ENCODE peak calls at places on chromosomes 5 and 9, in five cellular contexts. One of them, this sample, is unnamed.

GRCh38 chr9:116145036-116145435 is 8.6 kb upstream of the PAPPA start:
- DNase-seq in OCI-LY7: no peak
- DNase-seq in WTC11: no peak
- DNase-seq in coronary artery: no peak
- DNase-seq in CD8-positive, alpha-beta T cell: no peak
- DNase-seq in this sample: no peak

GRCh38 chr5:65984098-65984885 is 57.9 kb downstream of the ERBIN start:
- DNase-seq in OCI-LY7: no peak
- DNase-seq in WTC11: no peak
- DNase-seq in coronary artery: no peak
- DNase-seq in CD8-positive, alpha-beta T cell: no peak
- DNase-seq in this sample: no peak

GRCh38 chr9:87824216-87824875 is 58.3 kb upstream of the SPATA31E1 start:
- DNase-seq in OCI-LY7: no peak
- DNase-seq in WTC11: peak; percentile 61
- DNase-seq in coronary artery: no peak
- DNase-seq in CD8-positive, alpha-beta T cell: no peak
- DNase-seq in this sample: peak; percentile 82

GRCh38 chr5:39138892-39139291 is 64.7 kb upstream of the RICTOR start:
- DNase-seq in OCI-LY7: no peak
- DNase-seq in WTC11: no peak
- DNase-seq in coronary artery: no peak
- DNase-seq in CD8-positive, alpha-beta T cell: no peak
- DNase-seq in this sample: no peak

GRCh38 chr5:106797996-106798395 is 872.7 kb downstream of the EFNA5 start:
- DNase-seq in OCI-LY7: no peak
- DNase-seq in WTC11: no peak
- DNase-seq in coronary artery: no peak
- DNase-seq in CD8-positive, alpha-beta T cell: no peak
- DNase-seq in this sample: no peak

GRCh38 chr9:107711528-107711927 is 222.0 kb upstream of the KLF4 start:
- DNase-seq in OCI-LY7: no peak
- DNase-seq in WTC11: no peak
- DNase-seq in coronary artery: no peak
- DNase-seq in CD8-positive, alpha-beta T cell: no peak
- DNase-seq in this sample: no peak

GRCh38 chr5:15021286-15022046 is 149.9 kb upstream of the ANKH start:
- DNase-seq in OCI-LY7: no peak
- DNase-seq in WTC11: no peak
- DNase-seq in coronary artery: no peak
- DNase-seq in CD8-positive, alpha-beta T cell: no peak
- DNase-seq in this sample: no peak

GRCh38 chr9:36623280-36623679 is 50.6 kb downstream of the MELK start:
- DNase-seq in OCI-LY7: no peak
- DNase-seq in WTC11: no peak
- DNase-seq in coronary artery: no peak
- DNase-seq in CD8-positive, alpha-beta T cell: no peak
- DNase-seq in this sample: no peak

GRCh38 chr9:31587176-31587575 is 797.3 kb upstream of the ACO1 start:
- DNase-seq in OCI-LY7: no peak
- DNase-seq in WTC11: no peak
- DNase-seq in coronary artery: no peak
- DNase-seq in CD8-positive, alpha-beta T cell: no peak
- DNase-seq in this sample: no peak

GRCh38 chr5:180332051-180332517 is 21.1 kb downstream of the GFPT2 start:
- DNase-seq in OCI-LY7: no peak
- DNase-seq in WTC11: peak; percentile 86
- DNase-seq in coronary artery: no peak
- DNase-seq in CD8-positive, alpha-beta T cell: no peak
- DNase-seq in this sample: peak; percentile 86

GRCh38 chr5:52580921-52581320 is 206.8 kb upstream of the ITGA1 start:
- DNase-seq in OCI-LY7: no peak
- DNase-seq in WTC11: no peak
- DNase-seq in coronary artery: no peak
- DNase-seq in CD8-positive, alpha-beta T cell: no peak
- DNase-seq in this sample: no peak

GRCh38 chr9:109574061-109574882 is 76.2 kb upstream of the PTPN3 start:
- DNase-seq in OCI-LY7: peak; percentile 61
- DNase-seq in WTC11: no peak
- DNase-seq in coronary artery: no peak
- DNase-seq in CD8-positive, alpha-beta T cell: no peak
- DNase-seq in this sample: no peak

GRCh38 chr9:33049680-33050361 is 24.7 kb downstream of the DNAJA1 start:
- DNase-seq in OCI-LY7: no peak
- DNase-seq in WTC11: no peak
- DNase-seq in coronary artery: no peak
- DNase-seq in CD8-positive, alpha-beta T cell: no peak
- DNase-seq in this sample: no peak

DNA sequence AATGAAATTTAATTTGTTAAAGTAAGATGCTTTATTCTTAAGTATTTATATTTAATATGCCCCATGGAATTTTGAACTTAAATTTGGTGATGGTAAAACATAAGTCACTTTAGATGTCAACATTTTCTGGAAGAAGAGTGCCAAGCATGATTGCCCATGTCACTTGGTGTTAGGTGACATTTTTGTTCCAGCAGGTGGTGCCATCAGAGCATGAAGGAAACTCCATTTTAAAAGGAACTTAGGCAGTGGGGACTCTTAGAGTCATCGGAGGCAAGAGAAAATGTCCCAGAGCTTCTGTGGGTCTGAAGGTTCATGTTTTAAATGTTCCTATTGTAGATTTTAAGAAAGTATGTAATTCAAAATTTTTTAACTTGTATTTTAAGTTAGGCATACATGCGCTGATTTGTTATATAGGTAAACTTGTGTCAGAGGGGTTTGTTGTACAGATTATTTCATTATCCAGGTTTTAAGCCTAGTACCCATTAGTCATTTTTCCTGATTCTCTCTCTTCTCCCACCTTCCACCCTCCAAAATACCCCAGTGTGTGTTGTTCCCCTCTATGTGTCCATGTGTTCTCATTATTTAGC is 789.3 kb downstream of the SEMA5A start:
- DNase-seq in OCI-LY7: peak; percentile 45
- DNase-seq in WTC11: peak; percentile 25
- DNase-seq in coronary artery: no peak
- DNase-seq in CD8-positive, alpha-beta T cell: no peak
- DNase-seq in this sample: no peak
- TF ChIP-seq CTCF in OCI-LY7: peak; percentile 72
- TF ChIP-seq CTCF in WTC11: peak; percentile 17
- TF ChIP-seq CTCF in coronary artery: no peak
- TF ChIP-seq CTCF in CD8-positive, alpha-beta T cell: no peak
- TF ChIP-seq CTCF in this sample: peak; percentile 83

GRCh38 chr5:167160388-167160787 is 1131.1 kb upstream of the WWC1 start:
- DNase-seq in OCI-LY7: no peak
- DNase-seq in WTC11: no peak
- DNase-seq in coronary artery: no peak
- DNase-seq in CD8-positive, alpha-beta T cell: no peak
- DNase-seq in this sample: no peak
- TF ChIP-seq CTCF in OCI-LY7: no peak
- TF ChIP-seq CTCF in WTC11: no peak
- TF ChIP-seq CTCF in coronary artery: no peak
- TF ChIP-seq CTCF in CD8-positive, alpha-beta T cell: no peak
- TF ChIP-seq CTCF in this sample: no peak

GRCh38 chr9:100674419-100675122 is 96.7 kb downstream of the CAVIN4 start:
- DNase-seq in OCI-LY7: no peak
- DNase-seq in WTC11: no peak
- DNase-seq in coronary artery: no peak
- DNase-seq in CD8-positive, alpha-beta T cell: no peak
- DNase-seq in this sample: no peak

GRCh38 chr9:100679834-100680233 is 102.0 kb downstream of the CAVIN4 start:
- DNase-seq in OCI-LY7: no peak
- DNase-seq in WTC11: no peak
- DNase-seq in coronary artery: no peak
- DNase-seq in CD8-positive, alpha-beta T cell: no peak
- DNase-seq in this sample: no peak
- TF ChIP-seq CTCF in OCI-LY7: no peak
- TF ChIP-seq CTCF in WTC11: no peak
- TF ChIP-seq CTCF in coronary artery: no peak
- TF ChIP-seq CTCF in CD8-positive, alpha-beta T cell: no peak
- TF ChIP-seq CTCF in this sample: no peak

DNA sequence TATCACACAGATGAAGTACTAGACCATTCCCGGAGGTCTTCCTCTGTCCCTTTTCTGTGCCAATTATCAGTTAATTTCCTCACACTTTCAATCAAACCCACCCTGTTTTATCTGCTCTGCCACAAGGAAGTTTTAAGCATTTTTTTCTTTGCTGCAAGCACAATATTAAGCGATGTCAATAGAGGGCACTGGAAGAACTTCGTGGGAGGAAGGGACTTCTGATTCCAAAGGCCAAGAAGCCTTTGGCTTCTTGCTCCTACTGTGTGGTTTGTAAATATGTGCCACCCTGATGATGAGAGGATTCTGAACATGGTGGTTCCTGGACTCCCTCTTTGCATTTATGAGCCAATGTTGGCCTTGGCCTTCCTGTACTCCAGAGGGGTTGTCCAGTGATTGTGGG is 1712.5 kb upstream of the C9orf72 start:
- DNase-seq in OCI-LY7: no peak
- DNase-seq in WTC11: no peak
- DNase-seq in coronary artery: no peak
- DNase-seq in CD8-positive, alpha-beta T cell: no peak
- DNase-seq in this sample: no peak
- TF ChIP-seq CTCF in OCI-LY7: peak; percentile 13
- TF ChIP-seq CTCF in WTC11: no peak
- TF ChIP-seq CTCF in coronary artery: no peak
- TF ChIP-seq CTCF in CD8-positive, alpha-beta T cell: no peak
- TF ChIP-seq CTCF in this sample: no peak

DNA sequence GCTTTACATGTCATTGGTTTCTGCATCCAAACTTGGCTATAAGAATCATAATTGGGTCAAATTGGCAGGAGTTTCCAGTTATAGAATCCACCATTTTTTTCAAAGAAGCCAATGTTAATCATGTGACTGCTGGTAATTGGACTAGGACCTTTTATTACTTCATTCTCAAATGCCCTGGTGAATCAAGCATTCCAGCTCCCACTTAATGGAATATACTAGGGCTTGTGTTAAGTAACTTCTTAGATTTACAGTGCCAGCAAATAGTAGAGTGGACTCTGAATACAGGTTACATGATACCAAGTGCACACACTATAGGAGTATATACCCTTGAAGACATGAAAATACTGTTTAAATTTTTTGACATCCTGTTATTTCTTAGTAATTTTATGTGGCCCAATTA is 96.7 kb downstream of the NUDT12 start:
- DNase-seq in OCI-LY7: no peak
- DNase-seq in WTC11: no peak
- DNase-seq in coronary artery: no peak
- DNase-seq in CD8-positive, alpha-beta T cell: no peak
- DNase-seq in this sample: no peak
- TF ChIP-seq CTCF in OCI-LY7: no peak
- TF ChIP-seq CTCF in WTC11: no peak
- TF ChIP-seq CTCF in coronary artery: no peak
- TF ChIP-seq CTCF in CD8-positive, alpha-beta T cell: no peak
- TF ChIP-seq CTCF in this sample: no peak